ENCODE peak calls at places on chromosomes 11 and 22, in seven cellular contexts. M, R, U, T, W, S and K are unnamed samples.

GRCh38 chr11:119237515-119237914 is 31.4 kb downstream of the CBL start:
- DNase-seq in S (no peak), U (no peak), T (no peak), R (no peak), M (no peak), W (no peak), K (no peak)

GRCh38 chr11:73235236-73235786 is 17.2 kb downstream of the P2RY2 start:
- DNase-seq in T (no peak), W (no peak), M (no peak), S (no peak), R (no peak), U (no peak), K (no peak)

GRCh38 chr22:45225732-45226560 is 14.7 kb downstream of the KIAA0930 start:
- DNase-seq in M (no peak), T (no peak), U (no peak), S (no peak), R (no peak), W (no peak), K (no peak)

GRCh38 chr22:36252754-36253522 is at the start of gene APOL1:
- DNase-seq in R (no peak), W (no peak), U (no peak), S (no peak), M (no peak), T (peak; percentile 50), K (no peak)

GRCh38 chr11:119795231-119795630 is 66.2 kb upstream of the NECTIN1 start:
- DNase-seq in U (no peak), S (no peak), R (peak; percentile 86), T (no peak), M (no peak), W (no peak), K (no peak)

GRCh38 chr11:117823941-117824420 is 563 bp downstream of the FXYD2 start:
- DNase-seq in W (peak; percentile 0), T (no peak), U (no peak), M (no peak), S (no peak), R (peak; percentile 18), K (peak; percentile 80)

GRCh38 chr22:39933741-39934140 is 26.5 kb upstream of the TMA7B start:
- DNase-seq in U (no peak), W (no peak), S (no peak), R (no peak), T (no peak), M (no peak), K (no peak)

GRCh38 chr11:111733655-111734088 is 32.5 kb downstream of the PPP2R1B start:
- DNase-seq in U (no peak), R (peak; percentile 6), M (no peak), T (no peak), S (no peak), W (no peak), K (no peak)

GRCh38 chr11:119056397-119056999 is 507 bp downstream of the HYOU1 start:
- DNase-seq in T (peak; percentile 50), U (peak; percentile 16), M (peak; percentile 21), R (no peak), S (peak; percentile 13), W (no peak), K (peak; percentile 3)

GRCh38 chr22:49992921-49993648 is 19.5 kb downstream of the IL17REL start:
- DNase-seq in W (no peak), M (no peak), R (peak; percentile 23), U (peak; percentile 59), T (peak; percentile 76), S (peak; percentile 39), K (peak; percentile 78)

GRCh38 chr11:10937416-10937815 is 79.6 kb upstream of the ZBED5 start:
- DNase-seq in W (no peak), S (no peak), M (no peak), R (no peak), T (no peak), U (no peak), K (no peak)

GRCh38 chr22:23551385-23551784 is 28.7 kb downstream of the IGLL1 start:
- DNase-seq in M (no peak), T (no peak), W (no peak), U (no peak), S (no peak), R (no peak), K (no peak)

GRCh38 chr11:32173435-32173834 is 82.6 kb downstream of the RCN1 start:
- DNase-seq in M (peak; percentile 58), S (no peak), R (peak; percentile 66), U (no peak), W (peak; percentile 50), T (peak; percentile 16), K (peak; percentile 83)

GRCh38 chr11:79393362-79394043 is 47.3 kb downstream of the TENM4 start:
- DNase-seq in R (no peak), T (no peak), M (no peak), U (no peak), W (peak; percentile 70), S (no peak), K (no peak)

GRCh38 chr22:37581534-37581933 is 1.6 kb upstream of the LGALS2 start:
- DNase-seq in S (no peak), U (no peak), M (no peak), R (no peak), T (no peak), W (no peak), K (no peak)

GRCh38 chr11:93225642-93226041 is 27.9 kb upstream of the SLC36A4 start:
- DNase-seq in R (peak; percentile 39), M (peak; percentile 90), T (no peak), U (no peak), W (peak; percentile 16), S (no peak), K (peak; percentile 46)

GRCh38 chr11:10263929-10264328 is 30.1 kb downstream of the SBF2 start:
- DNase-seq in T (no peak), R (peak; percentile 47), W (no peak), U (no peak), S (no peak), M (no peak), K (peak; percentile 58)

GRCh38 chr11:108221981-108222685 is at the start of gene NPAT:
- DNase-seq in S (no peak), M (peak; percentile 58), W (peak; percentile 43), R (peak; percentile 2), U (no peak), T (peak; percentile 49), K (no peak)

GRCh38 chr11:74909363-74909762 is 39.5 kb downstream of the XRRA1 start:
- DNase-seq in S (no peak), M (no peak), W (no peak), T (no peak), R (no peak), U (no peak), K (no peak)

GRCh38 chr11:1291295-1292017 is 18.0 kb downstream of the TOLLIP start:
- DNase-seq in R (no peak), T (no peak), U (no peak), M (no peak), S (no peak), W (no peak), K (no peak)

GRCh38 chr22:45709004-45709739 is 37.5 kb downstream of the ATXN10 start:
- DNase-seq in U (no peak), S (no peak), R (peak; percentile 75), M (no peak), T (no peak), W (no peak), K (peak; percentile 47)

GRCh38 chr22:36052505-36052941 is 23.9 kb upstream of the RBFOX2 start:
- DNase-seq in S (no peak), R (no peak), W (no peak), U (no peak), M (no peak), T (no peak), K (no peak)

GRCh38 chr11:88102595-88102929 is 72.7 kb downstream of the RAB38 start:
- DNase-seq in W (no peak), M (no peak), U (no peak), T (no peak), S (no peak), R (no peak), K (no peak)

GRCh38 chr22:38697055-38697980 is 3.4 kb downstream of the JOSD1 start:
- DNase-seq in U (no peak), S (no peak), W (no peak), R (peak; percentile 59), M (no peak), T (no peak), K (peak; percentile 25)

GRCh38 chr22:38398609-38399401 is 56.2 kb downstream of the KCNJ4 start:
- DNase-seq in U (peak; percentile 87), S (peak; percentile 67), M (peak; percentile 87), W (peak; percentile 87), T (peak; percentile 73), R (peak; percentile 69), K (peak; percentile 85)

GRCh38 chr22:24333301-24333700 is 62.7 kb downstream of the SPECC1L start:
- DNase-seq in U (no peak), T (no peak), R (peak; percentile 81), S (no peak), M (no peak), W (no peak), K (no peak)